ENCODE peak calls at places on chromosomes 7 and 10, in five cellular contexts. L is aorta; N is naive thymus-derived CD4-positive, alpha-beta T cell; C is IMR-90; U is AG04450. R is an unnamed sample.

GRCh38 chr10:21929070-21929469 is 74.5 kb downstream of the DNAJC1 start:
- DNase-seq in L (no peak), N (no peak), C (peak; percentile 5), U (no peak), R (no peak)

GRCh38 chr10:103594326-103594725 is 100.8 kb downstream of the NEURL1 start:
- DNase-seq in L (no peak), N (no peak), C (no peak), U (no peak), R (no peak)

GRCh38 chr7:40922316-40922670 is 780.6 kb downstream of the INHBA start:
- DNase-seq in L (no peak), N (no peak), C (peak; percentile 73), U (no peak), R (peak; percentile 85)

GRCh38 chr10:109821672-109822071 is 101.6 kb downstream of the XPNPEP1 start:
- DNase-seq in L (no peak), N (no peak), C (no peak), U (no peak), R (no peak)

GRCh38 chr7:81499262-81500116 is 270.4 kb downstream of the HGF start:
- DNase-seq in L (no peak), N (no peak), C (peak; percentile 89), U (peak; percentile 72), R (no peak)

GRCh38 chr7:38310601-38311057 is 37.2 kb upstream of the TARP start:
- DNase-seq in L (no peak), N (no peak), C (no peak), U (no peak), R (no peak)

GRCh38 chr10:112907893-112908292 is 42.2 kb upstream of the TCF7L2 start:
- DNase-seq in L (no peak), N (no peak), C (peak; percentile 37), U (no peak), R (no peak)

GRCh38 chr10:90125406-90125805 is 424.0 kb downstream of the KIF20B start:
- DNase-seq in L (no peak), N (no peak), C (no peak), U (no peak), R (no peak)

GRCh38 chr10:132408367-132408781 is 11.4 kb downstream of the PWWP2B start:
- DNase-seq in L (no peak), N (no peak), C (no peak), U (no peak), R (no peak)

GRCh38 chr7:50335795-50336754 is 31.6 kb downstream of the IKZF1 start:
- DNase-seq in L (no peak), N (peak; percentile 62), C (no peak), U (no peak), R (no peak)

GRCh38 chr10:103932996-103933395 is 15.0 kb upstream of the STN1 start:
- DNase-seq in L (no peak), N (no peak), C (no peak), U (no peak), R (no peak)

GRCh38 chr7:14754631-14755030 is 147.9 kb downstream of the DGKB start:
- DNase-seq in L (no peak), N (no peak), C (peak; percentile 62), U (peak; percentile 8), R (no peak)

GRCh38 chr7:100719523-100720319 is 547 bp upstream of the EPO start:
- DNase-seq in L (no peak), N (no peak), C (peak; percentile 51), U (peak; percentile 11), R (no peak)

GRCh38 chr7:152896217-152896616 is 136.7 kb downstream of the ACTR3B start:
- DNase-seq in L (peak; percentile 55), N (no peak), C (no peak), U (no peak), R (no peak)

GRCh38 chr7:152899482-152900166 is 140.1 kb downstream of the ACTR3B start:
- DNase-seq in L (no peak), N (no peak), C (no peak), U (no peak), R (no peak)

GRCh38 chr7:152897401-152897800 is 137.8 kb downstream of the ACTR3B start:
- DNase-seq in L (no peak), N (no peak), C (no peak), U (no peak), R (no peak)

GRCh38 chr7:152902054-152902453 is 142.5 kb downstream of the ACTR3B start:
- DNase-seq in L (no peak), N (no peak), C (no peak), U (no peak), R (no peak)

GRCh38 chr7:152899004-152899403 is 139.5 kb downstream of the ACTR3B start:
- DNase-seq in L (no peak), N (no peak), C (no peak), U (no peak), R (no peak)
- H3K4me3 ChIP-seq in L (no peak overlapping the region), N (no peak overlapping the region), C (no peak overlapping the region), U (no peak overlapping the region), R (no peak overlapping the region)

GRCh38 chr7:103988468-103989199 is 824 bp downstream of the RELN start:
- DNase-seq in L (no peak), N (no peak), C (no peak), U (no peak), R (no peak)

GRCh38 chr7:103989200-103989784 is at the start of gene RELN:
- DNase-seq in L (peak; percentile 73), N (peak; percentile 2), C (peak; percentile 17), U (no peak), R (no peak)

GRCh38 chr7:103991406-103991805 is 1.9 kb upstream of the RELN start:
- DNase-seq in L (no peak), N (no peak), C (no peak), U (no peak), R (no peak)

GRCh38 chr7:103989785-103990775 is 622 bp upstream of the RELN start:
- DNase-seq in L (no peak), N (no peak), C (peak; percentile 47), U (no peak), R (no peak)

DNA sequence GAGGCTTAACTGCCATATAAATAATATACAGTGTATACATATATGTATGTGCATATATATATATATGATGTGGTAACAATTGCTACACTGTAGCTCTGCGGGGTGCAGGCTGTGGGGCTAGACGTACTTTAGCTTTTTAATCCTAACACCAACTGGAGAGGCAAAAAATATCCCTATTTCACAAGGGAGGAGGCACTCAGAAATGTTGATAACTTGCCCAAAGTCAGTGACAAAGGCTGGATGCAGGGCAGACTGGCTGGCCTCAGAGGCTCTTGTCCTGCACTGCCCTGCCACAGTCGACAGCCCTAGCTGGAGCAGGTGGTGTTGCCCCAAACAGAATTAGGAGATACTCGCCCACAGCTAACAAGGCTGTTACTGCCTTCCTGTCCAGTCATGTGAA is 1.5 kb upstream of the RELN start:
- DNase-seq in L (no peak), N (no peak), C (no peak), U (no peak), R (no peak)
- H3K27me3 ChIP-seq in L (peaks cover 3% of the 10 kb centered on the region), N (peaks cover 2% of the 10 kb centered on the region), C (no peaks in the 10 kb centered on the region), U (peaks cover 25% of the 10 kb centered on the region), R (peaks cover 66% of the 10 kb centered on the region)

GRCh38 chr7:116171094-116171493 is 39.2 kb upstream of the TES start:
- DNase-seq in L (no peak), N (no peak), C (no peak), U (no peak), R (no peak)

GRCh38 chr7:116167177-116167576 is 43.2 kb upstream of the TES start:
- DNase-seq in L (no peak), N (peak; percentile 11), C (no peak), U (no peak), R (no peak)

GRCh38 chr7:116170180-116170579 is 40.2 kb upstream of the TES start:
- DNase-seq in L (no peak), N (no peak), C (peak; percentile 36), U (no peak), R (no peak)

GRCh38 chr7:116166167-116166566 is 44.2 kb upstream of the TES start:
- DNase-seq in L (no peak), N (no peak), C (peak; percentile 58), U (no peak), R (no peak)

GRCh38 chr7:116169060-116169459 is 41.3 kb upstream of the TES start:
- DNase-seq in L (no peak), N (no peak), C (peak; percentile 76), U (peak; percentile 42), R (no peak)
- H3K4me3 ChIP-seq in L (no peak overlapping the region), N (no peak overlapping the region), C (no peak overlapping the region), U (no peak overlapping the region), R (no peak overlapping the region)

GRCh38 chr10:76459016-76459415 is 1027.6 kb downstream of the LRMDA start:
- DNase-seq in L (no peak), N (no peak), C (no peak), U (no peak), R (no peak)
- H3K27me3 ChIP-seq in L (no peaks in the 10 kb centered on the region), N (no peaks in the 10 kb centered on the region), C (peaks cover 3% of the 10 kb centered on the region), U (no peaks in the 10 kb centered on the region), R (no peaks in the 10 kb centered on the region)

GRCh38 chr7:143265017-143265693 is 1.9 kb downstream of the GSTK1 start:
- DNase-seq in L (no peak), N (no peak), C (no peak), U (no peak), R (no peak)
- H3K4me3 ChIP-seq in L (no peak overlapping the region), N (peak overlapping the region; percentile 90), C (no peak overlapping the region), U (no peak overlapping the region), R (no peak overlapping the region)